ENCODE peak calls at places on chromosomes 3 and 15, in nine cellular contexts. O is neural crest cell; J is KBM-7; D is Kasumi-1; P is psoas muscle; M is NCI-H2081 treated with DMSO at 0.1 percent for 48 hours; U is NCI-H345; Q is CD8-positive, alpha-beta memory T cell; T is fibroblast of the aortic adventitia. A is an unnamed sample.

GRCh38 chr3:63565220-63565619 is 87.3 kb upstream of the SNTN start:
- DNase-seq in O (no peak), J (no peak), D (no peak), P (no peak), M (no peak), U (no peak), Q (no peak), T (no peak), A (no peak)

GRCh38 chr3:155972885-155973584 is 102.6 kb downstream of the GMPS start:
- DNase-seq in O (no peak), J (no peak), D (no peak), P (no peak), M (no peak), U (no peak), Q (no peak), T (no peak), A (no peak)

GRCh38 chr15:60583946-60584345 is 105.0 kb upstream of the ICE2 start:
- DNase-seq in O (no peak), J (no peak), D (no peak), P (no peak), M (no peak), U (no peak), Q (no peak), T (no peak), A (no peak)

GRCh38 chr3:116946376-116946775 is 236.8 kb downstream of the TUSC7 start:
- DNase-seq in O (no peak), J (no peak), D (no peak), P (no peak), M (no peak), U (no peak), Q (no peak), T (no peak), A (no peak)

GRCh38 chr3:156738251-156738650 is 63.9 kb downstream of the TIPARP start:
- DNase-seq in O (no peak), J (no peak), D (no peak), P (no peak), M (no peak), U (no peak), Q (no peak), T (no peak), A (no peak)

GRCh38 chr3:31839144-31839917 is 141.7 kb downstream of the OSBPL10 start:
- DNase-seq in O (no peak), J (no peak), D (no peak), P (no peak), M (no peak), U (no peak), Q (no peak), T (peak), A (no peak)

GRCh38 chr15:73870700-73871408 is 2.5 kb upstream of the TBC1D21 start:
- DNase-seq in O (no peak), J (peak), D (no peak), P (peak), M (no peak), U (no peak), Q (no peak), T (peak), A (no peak)

GRCh38 chr15:52095597-52096262 is 16.8 kb downstream of the BCL2L10 start:
- DNase-seq in O (no peak), J (no peak), D (no peak), P (no peak), M (no peak), U (no peak), Q (no peak), T (peak), A (no peak)

GRCh38 chr15:100790786-100791265 is 88.8 kb upstream of the ALDH1A3 start:
- DNase-seq in O (no peak), J (no peak), D (no peak), P (no peak), M (no peak), U (no peak), Q (no peak), T (no peak), A (no peak)

GRCh38 chr15:76866716-76867321 is 38.3 kb downstream of the SCAPER start:
- DNase-seq in O (peak), J (peak), D (peak), P (no peak), M (no peak), U (peak), Q (no peak), T (peak), A (no peak)

GRCh38 chr15:69340243-69340991 is 41.7 kb downstream of the PAQR5 start:
- DNase-seq in O (no peak), J (peak), D (no peak), P (no peak), M (no peak), U (no peak), Q (no peak), T (no peak), A (no peak)

GRCh38 chr3:61562810-61563613 is 1.6 kb downstream of the PTPRG start:
- DNase-seq in O (peak), J (peak), D (no peak), P (peak), M (no peak), U (peak), Q (no peak), T (peak), A (no peak)

GRCh38 chr3:58434990-58435389 is 1.4 kb upstream of the PDHB start:
- DNase-seq in O (no peak), J (no peak), D (no peak), P (no peak), M (no peak), U (no peak), Q (no peak), T (peak), A (no peak)

GRCh38 chr3:133595341-133595740 is 21.9 kb downstream of the CDV3 start:
- DNase-seq in O (no peak), J (no peak), D (no peak), P (no peak), M (no peak), U (no peak), Q (no peak), T (peak), A (no peak)

GRCh38 chr15:71052356-71052755 is 62.9 kb upstream of the THSD4 start:
- DNase-seq in O (no peak), J (no peak), D (no peak), P (no peak), M (no peak), U (no peak), Q (no peak), T (peak), A (no peak)

GRCh38 chr15:78314181-78314581 is 14.8 kb upstream of the SKIC8 start:
- DNase-seq in O (no peak), J (no peak), D (no peak), P (no peak), M (no peak), U (no peak), Q (no peak), T (no peak), A (no peak)

GRCh38 chr15:27601239-27601942 is 497.7 kb downstream of the OCA2 start:
- DNase-seq in O (no peak), J (no peak), D (no peak), P (no peak), M (peak), U (peak), Q (no peak), T (no peak), A (no peak)

GRCh38 chr15:71136159-71137137 is 21.2 kb downstream of the THSD4 start:
- DNase-seq in O (no peak), J (no peak), D (no peak), P (no peak), M (no peak), U (no peak), Q (no peak), T (peak), A (no peak)

GRCh38 chr15:81752149-81752942 is 293.5 kb downstream of the MEX3B start:
- DNase-seq in O (no peak), J (peak), D (peak), P (peak), M (peak), U (peak), Q (no peak), T (peak), A (no peak)

GRCh38 chr3:175163686-175164085 is 304.6 kb downstream of the NAALADL2 start:
- DNase-seq in O (no peak), J (no peak), D (no peak), P (no peak), M (peak), U (peak), Q (no peak), T (no peak), A (no peak)

GRCh38 chr3:52530918-52531635 is 2.6 kb downstream of the NT5DC2 start:
- DNase-seq in O (no peak), J (no peak), D (no peak), P (peak), M (no peak), U (no peak), Q (no peak), T (no peak), A (no peak)

GRCh38 chr15:37695719-37696118 is 238.7 kb upstream of the TMCO5A start:
- DNase-seq in O (no peak), J (no peak), D (no peak), P (no peak), M (no peak), U (no peak), Q (no peak), T (peak), A (no peak)

GRCh38 chr15:92527197-92527596 is 128.4 kb downstream of the FAM174B start:
- DNase-seq in O (no peak), J (no peak), D (no peak), P (no peak), M (no peak), U (peak), Q (no peak), T (no peak), A (no peak)

GRCh38 chr15:29913528-29914135 is 91.4 kb upstream of the TJP1 start:
- DNase-seq in O (no peak), J (no peak), D (no peak), P (no peak), M (no peak), U (no peak), Q (no peak), T (peak), A (no peak)

GRCh38 chr15:70281261-70281810 is 183.6 kb upstream of the TLE3 start:
- DNase-seq in O (no peak), J (no peak), D (no peak), P (no peak), M (no peak), U (no peak), Q (no peak), T (no peak), A (no peak)

GRCh38 chr15:70770863-70771262 is 7.5 kb upstream of the UACA start:
- DNase-seq in O (no peak), J (no peak), D (no peak), P (no peak), M (no peak), U (no peak), Q (no peak), T (no peak), A (no peak)

GRCh38 chr3:87509401-87509800 is 233.0 kb upstream of the POU1F1 start:
- DNase-seq in O (no peak), J (no peak), D (no peak), P (no peak), M (no peak), U (no peak), Q (no peak), T (no peak), A (no peak)

GRCh38 chr3:138465451-138465850 is 31.0 kb downstream of the ESYT3 start:
- DNase-seq in O (no peak), J (no peak), D (no peak), P (no peak), M (no peak), U (no peak), Q (no peak), T (no peak), A (no peak)

GRCh38 chr3:132448211-132448961 is 31.1 kb downstream of the DNAJC13 start:
- DNase-seq in O (no peak), J (no peak), D (peak), P (no peak), M (no peak), U (no peak), Q (no peak), T (peak), A (no peak)

GRCh38 chr15:85168642-85169173 is 187.1 kb downstream of the PDE8A start:
- DNase-seq in O (peak), J (peak), D (peak), P (no peak), M (peak), U (peak), Q (peak), T (no peak), A (peak)

GRCh38 chr3:55327131-55327920 is 159.8 kb downstream of the WNT5A start:
- DNase-seq in O (no peak), J (no peak), D (no peak), P (no peak), M (no peak), U (no peak), Q (no peak), T (peak), A (no peak)

GRCh38 chr3:52374173-52374572 is 58.1 kb downstream of the DNAH1 start:
- DNase-seq in O (no peak), J (no peak), D (no peak), P (no peak), M (no peak), U (no peak), Q (no peak), T (no peak), A (no peak)

GRCh38 chr15:74620636-74621545 is 5.3 kb downstream of the CLK3 start:
- DNase-seq in O (peak), J (peak), D (peak), P (peak), M (no peak), U (peak), Q (peak), T (peak), A (peak)

GRCh38 chr3:16741103-16741758 is 136.0 kb upstream of the DAZL start:
- DNase-seq in O (no peak), J (no peak), D (no peak), P (peak), M (no peak), U (no peak), Q (no peak), T (peak), A (no peak)

GRCh38 chr3:24773798-24774197 is 279.1 kb upstream of the THRB start:
- DNase-seq in O (peak), J (peak), D (peak), P (peak), M (peak), U (peak), Q (no peak), T (peak), A (no peak)

GRCh38 chr3:107680698-107681097 is 157.9 kb downstream of the BBX start:
- DNase-seq in O (no peak), J (no peak), D (no peak), P (no peak), M (no peak), U (no peak), Q (no peak), T (no peak), A (no peak)

GRCh38 chr3:108897883-108898282 is 55.8 kb downstream of the GUCA1C start:
- DNase-seq in O (no peak), J (no peak), D (no peak), P (no peak), M (no peak), U (no peak), Q (no peak), T (no peak), A (no peak)